ENCODE peak calls at places on chromosomes 7 and 10, in six cellular contexts. Q is stimulated activated CD8-positive, alpha-beta memory T cell treated with anti-CD3 and anti-CD28 coated beads, Interleukin-4, amount 100 ng/mL, for 24 hours; A is activated gamma-delta T cell; H is activated T-cell treated with anti-CD3 and anti-CD28 coated beads for 1 hour; P is endothelial cell; L is stimulated activated effector memory CD8-positive, alpha-beta T cell treated with anti-CD3 and anti-CD28 coated beads, Interleukin-12 subunit alpha, Interleukin-12 subunit beta, amount 100 ng/mL, for 72 hours. K is an unnamed sample.
A peak's percentile ranks its signal among the peaks of the same experiment; 100 is the strongest.

GRCh38 chr7:76009672-76010600 is 15.5 kb upstream of the TMEM120A start:
- DNase-seq in P (no peak), Q (no peak), A (no peak), L (no peak), H (no peak), K (no peak)

GRCh38 chr7:34260282-34260681 is 354.9 kb downstream of the BMPER start:
- DNase-seq in L (no peak), P (no peak), H (no peak), Q (no peak), A (no peak), K (no peak)

GRCh38 chr10:61937631-61938284 is 36.3 kb downstream of the ARID5B start:
- DNase-seq in L (no peak), Q (no peak), A (no peak), H (no peak), P (no peak), K (no peak)

GRCh38 chr10:59808896-59809643 is 55.8 kb upstream of the MRLN start:
- DNase-seq in H (peak; percentile 34), L (peak; percentile 44), Q (peak; percentile 65), P (peak; percentile 77), A (no peak), K (peak; percentile 70)

GRCh38 chr10:6667679-6668270 is 87.7 kb upstream of the PRKCQ start:
- DNase-seq in L (no peak), A (no peak), P (peak; percentile 64), Q (peak; percentile 19), H (no peak), K (no peak)

GRCh38 chr10:49614242-49615198 is 683 bp downstream of the CHAT start:
- DNase-seq in A (no peak), P (no peak), Q (no peak), L (no peak), H (no peak), K (no peak)

GRCh38 chr10:79242620-79243152 is 104.6 kb upstream of the PPIF start:
- DNase-seq in H (peak; percentile 24), Q (peak; percentile 45), P (peak; percentile 73), A (peak; percentile 51), L (peak; percentile 54), K (no peak)

GRCh38 chr10:66349726-66350125 is 576.1 kb upstream of the LRRTM3 start:
- DNase-seq in A (no peak), L (no peak), H (no peak), P (no peak), Q (no peak), K (no peak)

GRCh38 chr7:110861163-110861562 is 229.8 kb upstream of the LRRN3 start:
- DNase-seq in L (no peak), P (no peak), Q (no peak), A (no peak), H (no peak), K (no peak)

GRCh38 chr7:100489824-100490223 is 6.1 kb downstream of the NYAP1 start:
- DNase-seq in L (no peak), Q (no peak), A (no peak), H (no peak), P (peak; percentile 67), K (no peak)

GRCh38 chr10:129966370-129966769 is 2.3 kb upstream of the EBF3 start:
- DNase-seq in H (no peak), P (no peak), Q (no peak), A (no peak), L (no peak), K (no peak)

GRCh38 chr10:43219848-43220247 is 47.0 kb downstream of the RASGEF1A start:
- DNase-seq in P (no peak), L (no peak), Q (no peak), H (no peak), A (no peak), K (no peak)

GRCh38 chr7:30922596-30922995 is 10.9 kb downstream of the AQP1 start:
- DNase-seq in A (no peak), H (no peak), P (no peak), L (no peak), Q (no peak), K (peak; percentile 33)

GRCh38 chr10:79490400-79491081 is 21.8 kb upstream of the EIF5AL1 start:
- DNase-seq in A (no peak), H (no peak), P (no peak), Q (no peak), L (no peak), K (no peak)

GRCh38 chr7:46486264-46487206 is 565.5 kb upstream of the IGFBP3 start:
- DNase-seq in A (no peak), H (no peak), P (no peak), Q (no peak), L (no peak), K (peak; percentile 57)

GRCh38 chr7:146136357-146136875 is 19.8 kb downstream of the CNTNAP2 start:
- DNase-seq in L (no peak), Q (no peak), H (no peak), P (no peak), A (no peak), K (no peak)

GRCh38 chr7:134941947-134942346 is 44.4 kb upstream of the AGBL3 start:
- DNase-seq in A (no peak), P (no peak), Q (no peak), H (no peak), L (no peak), K (no peak)

GRCh38 chr10:77163670-77164348 is 473.8 kb downstream of the KCNMA1 start:
- DNase-seq in P (no peak), H (no peak), L (no peak), Q (no peak), A (no peak), K (no peak)

GRCh38 chr10:75230600-75231038 is 5.1 kb downstream of the COMTD1 start:
- DNase-seq in L (peak; percentile 86), Q (peak; percentile 87), P (peak; percentile 87), H (peak; percentile 92), A (no peak), K (peak; percentile 90)

GRCh38 chr7:46741924-46742607 is 821.0 kb upstream of the IGFBP3 start:
- DNase-seq in P (no peak), H (no peak), Q (no peak), A (no peak), L (no peak), K (no peak)

GRCh38 chr7:37706807-37707206 is 23.2 kb downstream of the GPR141 start:
- DNase-seq in P (no peak), Q (no peak), L (no peak), A (no peak), H (no peak), K (no peak)

GRCh38 chr7:42262907-42263466 is 26.0 kb upstream of the GLI3 start:
- DNase-seq in A (no peak), Q (no peak), P (no peak), H (no peak), L (no peak), K (no peak)

GRCh38 chr7:135147899-135148721 is at the start of gene TMEM140:
- DNase-seq in A (no peak), H (no peak), L (peak; percentile 35), P (no peak), Q (no peak), K (peak; percentile 65)

GRCh38 chr7:2729893-2730716 is 42.1 kb downstream of the AMZ1 start:
- DNase-seq in A (no peak), L (no peak), Q (no peak), P (no peak), H (no peak), K (peak; percentile 49)

K was measured in ureter.